ENCODE peak calls at places on chromosomes 3 and 15, in five cellular contexts. K is HCT116, S is H1, Q is transverse colon, Z is K562. O is an unnamed sample.

GRCh38 chr3:10017636-10018292 is 8.5 kb upstream of the FANCD2 start:
- DNase-seq in K (no peak), Q (no peak), Z (no peak), S (no peak), O (no peak)

GRCh38 chr15:39828374-39828931 is 45.8 kb upstream of the FSIP1 start:
- DNase-seq in Z (no peak), Q (peak), K (no peak), S (no peak), O (no peak)

GRCh38 chr3:195868866-195869412 is 39.4 kb downstream of the TNK2 start:
- DNase-seq in Z (no peak), Q (no peak), S (no peak), K (no peak), O (no peak)

GRCh38 chr15:73572296-73572695 is 60.9 kb downstream of the NPTN start:
- DNase-seq in Z (no peak), K (no peak), S (no peak), Q (no peak), O (no peak)

GRCh38 chr15:25674948-25675347 is 188.2 kb downstream of the ATP10A start:
- DNase-seq in S (no peak), Q (peak), Z (no peak), K (no peak), O (no peak)

GRCh38 chr3:184672972-184673875 is 38.6 kb downstream of the MAGEF1 start:
- DNase-seq in S (no peak), K (no peak), Q (no peak), Z (no peak), O (no peak)

GRCh38 chr3:29694783-29695182 is 413.9 kb downstream of the RBMS3 start:
- DNase-seq in Z (no peak), Q (no peak), S (no peak), K (peak), O (no peak)

GRCh38 chr15:48645558-48646330 is at the start of gene FBN1:
- DNase-seq in Z (no peak), K (no peak), Q (peak), S (peak), O (no peak)

GRCh38 chr3:159232966-159233365 is 431.1 kb downstream of the MFSD1 start:
- DNase-seq in S (no peak), Q (no peak), Z (no peak), K (no peak), O (no peak)

GRCh38 chr3:59710556-59710953 is 660.7 kb upstream of the CFAP20DC start:
- DNase-seq in S (no peak), Z (no peak), Q (no peak), K (no peak), O (no peak)

GRCh38 chr3:13851091-13851849 is 28.6 kb downstream of the WNT7A start:
- DNase-seq in Q (no peak), K (no peak), S (no peak), Z (no peak), O (no peak)

GRCh38 chr3:27312044-27312668 is 57.0 kb downstream of the NEK10 start:
- DNase-seq in Q (no peak), K (peak), Z (peak), S (no peak), O (no peak)

GRCh38 chr3:126677862-126678549 is 23.1 kb upstream of the TXNRD3 start:
- DNase-seq in Z (no peak), K (no peak), Q (no peak), S (no peak), O (peak)

GRCh38 chr3:66567066-66567465 is 66.2 kb upstream of the LRIG1 start:
- DNase-seq in Q (no peak), K (no peak), S (no peak), Z (no peak), O (no peak)

GRCh38 chr15:51652084-51652668 is 29.1 kb upstream of the SCG3 start:
- DNase-seq in Q (no peak), K (no peak), S (no peak), Z (peak), O (no peak)

GRCh38 chr3:127539366-127540060 is 51.0 kb downstream of the TPRA1 start:
- DNase-seq in Q (no peak), K (no peak), S (no peak), Z (no peak), O (no peak)

GRCh38 chr15:63727542-63727941 is 106.2 kb downstream of the HERC1 start:
- DNase-seq in Q (no peak), K (no peak), S (no peak), Z (no peak), O (no peak)

GRCh38 chr3:99013077-99013476 is 111.6 kb upstream of the DCBLD2 start:
- DNase-seq in Z (no peak), Q (no peak), K (no peak), S (no peak), O (no peak)

DNA sequence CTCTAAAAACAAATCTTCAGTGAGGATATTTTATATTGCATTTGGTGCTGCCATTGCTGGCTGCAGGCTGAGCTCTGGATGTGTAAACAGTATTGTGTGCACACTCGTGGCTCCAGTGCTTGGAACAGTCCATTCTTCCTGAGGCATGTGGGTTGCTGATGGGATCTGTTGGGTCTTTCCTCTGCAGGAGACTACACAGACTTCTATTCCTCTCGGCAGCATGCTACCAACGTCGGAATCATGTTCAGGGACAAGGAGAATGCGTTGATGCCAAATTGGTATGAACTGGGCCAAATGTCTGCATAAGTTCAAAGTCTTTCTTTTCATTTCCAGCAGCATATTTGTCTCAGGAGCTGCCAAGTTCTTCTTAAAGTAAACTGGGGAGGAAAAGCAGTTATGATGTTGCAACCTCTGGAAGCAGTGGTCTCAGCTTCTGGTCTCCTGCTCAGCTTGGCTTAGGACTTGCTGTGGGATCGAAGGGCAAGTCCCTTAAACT is 9.3 kb downstream of the FAH start:
- DNase-seq in Q (no peak), S (no peak), Z (no peak), K (no peak), O (no peak)
- TF ChIP-seq POLR2AphosphoS5 in Q (peak), S (no peak), Z (no peak), K (no peak), O (no peak)

DNA sequence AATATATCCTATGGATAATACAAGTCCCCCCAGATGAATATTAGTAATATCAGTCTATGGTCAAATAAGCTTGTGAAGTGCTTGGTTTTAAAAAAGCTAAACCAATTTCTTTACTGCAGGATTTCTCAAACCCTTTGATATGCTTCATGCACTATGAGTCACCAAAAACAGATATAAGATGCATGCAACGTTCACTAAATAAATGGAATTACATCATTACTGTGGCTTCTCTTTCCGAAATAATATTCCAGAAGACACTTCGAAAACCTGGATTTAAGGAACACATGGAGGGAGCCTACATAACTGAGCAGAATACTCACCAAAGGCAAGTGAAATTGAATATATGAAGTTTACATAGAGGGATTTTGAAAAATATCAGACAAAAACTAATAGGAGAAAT is 126.3 kb upstream of the ABI3BP start:
- DNase-seq in Q (no peak), Z (no peak), K (no peak), S (no peak), O (no peak)
- TF ChIP-seq POLR2AphosphoS5 in Q (no peak), Z (no peak), K (no peak), S (no peak), O (no peak)

DNA sequence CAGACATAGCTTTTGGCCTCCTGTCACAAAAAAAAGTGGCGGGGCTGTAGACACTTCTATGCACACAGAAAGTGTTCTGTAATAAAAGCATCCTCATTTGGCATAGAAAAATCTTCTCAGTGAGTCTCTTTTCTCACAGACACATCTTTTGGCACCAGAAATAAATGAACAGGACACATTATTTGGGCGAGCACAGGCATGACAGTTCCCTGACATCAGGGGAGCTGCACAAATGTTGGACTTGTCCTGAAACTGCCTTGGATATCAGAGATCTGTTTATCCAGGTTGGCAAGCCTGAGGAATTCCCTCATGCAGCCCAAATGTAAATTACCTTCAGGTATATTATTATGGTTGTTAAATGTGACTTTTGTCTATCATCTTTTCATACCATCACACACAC is 355.3 kb downstream of the FGF12 start:
- DNase-seq in Q (no peak), K (no peak), S (no peak), Z (no peak), O (no peak)
- TF ChIP-seq POLR2AphosphoS5 in Q (no peak), K (no peak), S (no peak), Z (no peak), O (no peak)

GRCh38 chr3:134058728-134059601 is 29.2 kb upstream of the SLCO2A1 start:
- DNase-seq in S (no peak), Z (no peak), Q (no peak), K (no peak), O (peak)
- TF ChIP-seq POLR2AphosphoS5 in S (no peak), Z (no peak), Q (no peak), K (no peak), O (no peak)

GRCh38 chr15:70200511-70200991 is 102.8 kb upstream of the TLE3 start:
- DNase-seq in Q (no peak), Z (no peak), K (no peak), S (no peak), O (no peak)
- TF ChIP-seq POLR2AphosphoS5 in Q (no peak), Z (no peak), K (no peak), S (no peak), O (no peak)

DNA sequence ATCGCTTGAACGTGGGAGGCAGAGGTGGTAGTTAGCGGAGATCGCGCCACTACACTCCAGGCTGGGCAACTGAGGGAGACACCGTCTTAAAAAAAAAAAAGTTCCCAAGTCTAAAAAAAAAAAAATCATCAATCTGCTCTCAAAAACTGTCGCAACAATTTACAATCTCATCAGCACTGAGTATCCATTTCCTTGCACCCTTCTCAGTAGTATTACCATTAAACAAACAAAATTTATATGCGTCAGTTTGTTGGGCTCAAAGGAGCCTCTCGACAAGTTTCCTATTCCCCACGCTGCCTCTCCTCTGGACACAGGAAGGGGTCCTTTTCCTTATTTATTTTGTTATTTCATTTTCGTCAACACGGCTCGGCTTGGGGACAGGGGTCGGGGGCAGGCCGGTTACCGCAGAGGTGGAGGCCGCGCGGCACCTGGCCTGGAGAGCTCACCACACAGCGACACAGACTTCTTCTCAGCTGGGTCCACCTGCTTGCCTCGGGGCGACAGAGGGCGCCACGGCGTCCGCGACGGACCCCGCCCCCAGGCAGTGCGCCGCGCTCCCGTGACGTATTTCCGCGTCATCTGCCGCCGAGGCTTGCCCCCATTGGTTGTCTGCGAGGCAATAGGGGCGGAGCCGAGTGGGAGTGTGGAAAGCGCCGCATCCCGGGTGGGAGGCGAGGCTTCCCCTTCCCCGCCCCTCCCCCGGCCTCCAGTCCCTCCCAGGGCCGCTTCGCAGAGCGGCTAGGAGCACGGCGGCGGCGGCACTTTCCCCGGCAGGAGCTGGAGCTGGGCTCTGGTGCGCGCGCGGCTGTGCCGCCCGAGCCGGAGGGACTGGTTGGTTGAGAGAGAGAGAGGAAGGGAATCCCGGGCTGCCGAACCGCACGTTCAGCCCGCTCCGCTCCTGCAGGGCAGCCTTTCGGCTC is at the start of gene MAP2K1:
- DNase-seq in S (peak), Q (peak), K (peak), Z (peak), O (peak)
- TF ChIP-seq POLR2AphosphoS5 in S (peak), Q (peak), K (peak), Z (peak), O (peak)

DNA sequence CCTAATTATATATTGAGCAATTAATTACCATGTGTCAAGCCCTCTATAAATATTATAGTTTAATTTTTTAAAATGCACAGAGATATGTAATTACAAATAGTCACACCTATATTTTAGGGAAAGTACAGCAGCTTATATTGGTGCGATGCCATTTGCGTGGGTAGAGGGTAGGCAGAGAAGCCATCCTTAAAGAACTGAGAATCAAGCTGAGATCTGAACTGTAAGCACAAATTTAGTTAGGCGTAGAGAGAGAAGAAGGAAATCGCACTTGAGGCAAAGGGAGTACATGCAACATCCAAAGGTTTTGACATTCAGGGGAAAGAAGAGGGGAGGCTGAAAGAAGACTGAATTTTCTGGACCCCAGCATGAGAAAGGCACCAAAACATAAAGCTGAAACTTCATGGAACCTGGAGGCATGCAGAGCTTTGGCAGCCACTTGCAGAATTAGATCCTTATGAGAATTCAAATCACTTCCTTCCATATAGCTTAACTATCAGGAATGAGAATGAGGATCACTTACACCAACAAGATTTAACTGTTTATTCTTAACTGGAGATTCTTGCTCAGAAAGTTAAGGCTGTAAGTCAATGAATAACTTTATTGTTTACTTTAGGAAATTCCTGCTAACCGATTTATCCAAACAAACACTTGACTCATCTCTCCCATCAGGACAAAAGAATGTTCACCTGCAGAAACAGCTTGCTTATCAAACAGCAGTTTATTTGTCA is 114.3 kb downstream of the TGFBR2 start:
- DNase-seq in Q (no peak), K (peak), S (no peak), Z (no peak), O (no peak)
- TF ChIP-seq POLR2AphosphoS5 in Q (no peak), K (no peak), S (no peak), Z (no peak), O (no peak)

O was measured in vagina.